ENCODE peak calls at places on chromosomes 2 and 18, in six cellular contexts. F is globus pallidus; U is MV-4-11; S is stimulated activated CD4-positive, alpha-beta T cell treated with anti-CD3 and anti-CD28 coated beads, Interleukin-2, amount 100 ng/mL, for 24 hours; I is hepatocyte; L is PC-3. R is an unnamed sample.

GRCh38 chr2:26951246-26951645 is 19.2 kb upstream of the MAPRE3 start:
- DNase-seq in F (no peak), U (no peak), S (no peak), I (no peak), L (no peak), R (no peak)

GRCh38 chr2:135030826-135031225 is 16.4 kb downstream of the MAP3K19 start:
- DNase-seq in F (no peak), U (peak), S (no peak), I (peak), L (peak), R (no peak)

GRCh38 chr18:32637216-32637615 is 135.6 kb downstream of the KLHL14 start:
- DNase-seq in F (no peak), U (no peak), S (no peak), I (no peak), L (no peak), R (no peak)

GRCh38 chr2:70893186-70893585 is 42.5 kb upstream of the ATP6V1B1 start:
- DNase-seq in F (no peak), U (no peak), S (no peak), I (no peak), L (no peak), R (no peak)

GRCh38 chr2:146997488-146997887 is 847.3 kb upstream of the ACVR2A start:
- DNase-seq in F (no peak), U (no peak), S (no peak), I (no peak), L (no peak), R (no peak)

GRCh38 chr2:32977228-32977758 is 30.5 kb downstream of the LTBP1 start:
- DNase-seq in F (no peak), U (no peak), S (no peak), I (peak), L (peak), R (no peak)

GRCh38 chr18:60277855-60278480 is 94.6 kb downstream of the MC4R start:
- DNase-seq in F (no peak), U (no peak), S (no peak), I (no peak), L (peak), R (no peak)

GRCh38 chr2:167196461-167197252 is 308.4 kb downstream of the XIRP2 start:
- DNase-seq in F (no peak), U (peak), S (no peak), I (peak), L (peak), R (peak)

GRCh38 chr2:215137741-215138340 is 585 bp downstream of the ABCA12 start:
- DNase-seq in F (no peak), U (no peak), S (no peak), I (no peak), L (peak), R (no peak)

GRCh38 chr2:63842149-63843061 is 709 bp downstream of the UGP2 start:
- DNase-seq in F (peak), U (peak), S (peak), I (peak), L (peak), R (peak)

GRCh38 chr18:63405986-63406385 is 16.3 kb downstream of the VPS4B start:
- DNase-seq in F (no peak), U (no peak), S (no peak), I (no peak), L (no peak), R (no peak)

GRCh38 chr2:237435844-237436590 is 22.1 kb upstream of the COL6A3 start:
- DNase-seq in F (no peak), U (no peak), S (no peak), I (no peak), L (peak), R (no peak)

GRCh38 chr18:1846640-1847039 is 724.7 kb downstream of the METTL4 start:
- DNase-seq in F (no peak), U (peak), S (no peak), I (no peak), L (peak), R (no peak)

GRCh38 chr2:186349508-186349907 is 136.6 kb upstream of the ZC3H15 start:
- DNase-seq in F (no peak), U (peak), S (no peak), I (peak), L (peak), R (no peak)

GRCh38 chr2:40440835-40441234 is 11.1 kb downstream of the SLC8A1 start:
- DNase-seq in F (peak), U (peak), S (no peak), I (no peak), L (no peak), R (no peak)

GRCh38 chr2:71361631-71362030 is 30.0 kb downstream of the ZNF638 start:
- DNase-seq in F (no peak), U (peak), S (no peak), I (no peak), L (no peak), R (no peak)

GRCh38 chr2:181459646-181460045 is 2.5 kb downstream of the ITGA4 start:
- DNase-seq in F (no peak), U (peak), S (no peak), I (no peak), L (no peak), R (no peak)

GRCh38 chr18:79139206-79139605 is 70.0 kb downstream of the ATP9B start:
- DNase-seq in F (no peak), U (no peak), S (no peak), I (no peak), L (no peak), R (no peak)

GRCh38 chr2:222319576-222320440 is 21.0 kb upstream of the PAX3 start:
- DNase-seq in F (no peak), U (no peak), S (no peak), I (peak), L (no peak), R (peak)

GRCh38 chr2:215521031-215521430 is 85.2 kb upstream of the FN1 start:
- DNase-seq in F (no peak), U (no peak), S (no peak), I (no peak), L (no peak), R (no peak)

GRCh38 chr2:72892506-72893173 is 5.4 kb downstream of the SPR start:
- DNase-seq in F (peak), U (peak), S (peak), I (peak), L (peak), R (peak)

GRCh38 chr2:151632993-151633592 is 101.2 kb downstream of the NEB start:
- DNase-seq in F (no peak), U (peak), S (no peak), I (no peak), L (peak), R (no peak)

GRCh38 chr2:7658486-7658885 is 741.3 kb downstream of the RNF144A start:
- DNase-seq in F (no peak), U (no peak), S (no peak), I (no peak), L (no peak), R (no peak)

R was measured in NCI-H510A treated with DMSO at 0.1 percent for 48 hours.